ENCODE peak calls at places on chromosome 16, in eight cellular contexts. One of them, this sample, is unnamed.

GRCh38 chr16:60788631-60789030 is 1247.6 kb downstream of the CDH8 start:
- DNase-seq in H1: no peak
- DNase-seq in uterus: no peak
- DNase-seq in psoas muscle: no peak
- DNase-seq in astrocyte of the spinal cord: no peak
- DNase-seq in natural killer cell: no peak
- DNase-seq in fibroblast of pulmonary artery: no peak
- DNase-seq in fibroblast of mammary gland: no peak
- DNase-seq in this sample: no peak

GRCh38 chr16:1559446-1559975 is 26.0 kb downstream of the TMEM204 start:
- DNase-seq in uterus: no peak
- DNase-seq in fibroblast of pulmonary artery: no peak
- DNase-seq in H1: no peak
- DNase-seq in astrocyte of the spinal cord: no peak
- DNase-seq in fibroblast of mammary gland: no peak
- DNase-seq in natural killer cell: no peak
- DNase-seq in psoas muscle: no peak
- DNase-seq in this sample: no peak

GRCh38 chr16:11050536-11050935 is 106.2 kb downstream of the CLEC16A start:
- DNase-seq in uterus: no peak
- DNase-seq in psoas muscle: no peak
- DNase-seq in H1: no peak
- DNase-seq in fibroblast of pulmonary artery: no peak
- DNase-seq in natural killer cell: no peak
- DNase-seq in fibroblast of mammary gland: no peak
- DNase-seq in astrocyte of the spinal cord: no peak
- DNase-seq in this sample: no peak

GRCh38 chr16:85412911-85413520 is 200.1 kb upstream of the GSE1 start:
- DNase-seq in uterus: no peak
- DNase-seq in natural killer cell: peak
- DNase-seq in psoas muscle: peak
- DNase-seq in fibroblast of pulmonary artery: no peak
- DNase-seq in H1: no peak
- DNase-seq in astrocyte of the spinal cord: no peak
- DNase-seq in fibroblast of mammary gland: no peak
- DNase-seq in this sample: no peak

GRCh38 chr16:62035115-62036092 is 834 bp downstream of the CDH8 start:
- DNase-seq in uterus: no peak
- DNase-seq in fibroblast of pulmonary artery: no peak
- DNase-seq in natural killer cell: no peak
- DNase-seq in H1: peak
- DNase-seq in fibroblast of mammary gland: no peak
- DNase-seq in astrocyte of the spinal cord: peak
- DNase-seq in psoas muscle: no peak
- DNase-seq in this sample: no peak

GRCh38 chr16:68612996-68613395 is 32.1 kb upstream of the CDH3 start:
- DNase-seq in fibroblast of mammary gland: peak
- DNase-seq in natural killer cell: no peak
- DNase-seq in astrocyte of the spinal cord: peak
- DNase-seq in fibroblast of pulmonary artery: no peak
- DNase-seq in uterus: no peak
- DNase-seq in H1: no peak
- DNase-seq in psoas muscle: no peak
- DNase-seq in this sample: no peak

GRCh38 chr16:47834485-47835024 is 321.2 kb downstream of the ABCC12 start:
- DNase-seq in natural killer cell: no peak
- DNase-seq in psoas muscle: no peak
- DNase-seq in uterus: no peak
- DNase-seq in fibroblast of pulmonary artery: no peak
- DNase-seq in H1: no peak
- DNase-seq in astrocyte of the spinal cord: no peak
- DNase-seq in fibroblast of mammary gland: no peak
- DNase-seq in this sample: no peak

GRCh38 chr16:78503501-78504110 is 404.2 kb downstream of the WWOX start:
- DNase-seq in fibroblast of pulmonary artery: peak
- DNase-seq in fibroblast of mammary gland: peak
- DNase-seq in uterus: peak
- DNase-seq in psoas muscle: no peak
- DNase-seq in astrocyte of the spinal cord: peak
- DNase-seq in H1: no peak
- DNase-seq in natural killer cell: no peak
- DNase-seq in this sample: no peak

GRCh38 chr16:28304214-28304613 is 11.9 kb downstream of the SBK1 start:
- DNase-seq in psoas muscle: no peak
- DNase-seq in astrocyte of the spinal cord: peak
- DNase-seq in fibroblast of mammary gland: peak
- DNase-seq in natural killer cell: no peak
- DNase-seq in fibroblast of pulmonary artery: peak
- DNase-seq in uterus: no peak
- DNase-seq in H1: no peak
- DNase-seq in this sample: no peak

GRCh38 chr16:50986453-50986852 is 164.6 kb downstream of the SALL1 start:
- DNase-seq in fibroblast of mammary gland: no peak
- DNase-seq in H1: no peak
- DNase-seq in uterus: no peak
- DNase-seq in natural killer cell: no peak
- DNase-seq in psoas muscle: no peak
- DNase-seq in astrocyte of the spinal cord: no peak
- DNase-seq in fibroblast of pulmonary artery: no peak
- DNase-seq in this sample: no peak

GRCh38 chr16:19071811-19072777 is 4.7 kb downstream of the COQ7 start:
- DNase-seq in uterus: no peak
- DNase-seq in fibroblast of mammary gland: peak
- DNase-seq in H1: no peak
- DNase-seq in psoas muscle: peak
- DNase-seq in astrocyte of the spinal cord: peak
- DNase-seq in natural killer cell: peak
- DNase-seq in fibroblast of pulmonary artery: peak
- DNase-seq in this sample: no peak

GRCh38 chr16:23700509-23700908 is 12.5 kb downstream of the ERN2 start:
- DNase-seq in H1: no peak
- DNase-seq in natural killer cell: no peak
- DNase-seq in psoas muscle: no peak
- DNase-seq in uterus: no peak
- DNase-seq in fibroblast of pulmonary artery: no peak
- DNase-seq in astrocyte of the spinal cord: no peak
- DNase-seq in fibroblast of mammary gland: no peak
- DNase-seq in this sample: no peak

GRCh38 chr16:67459858-67460144 is 21.2 kb downstream of the ATP6V0D1 start:
- DNase-seq in astrocyte of the spinal cord: no peak
- DNase-seq in fibroblast of pulmonary artery: no peak
- DNase-seq in psoas muscle: peak
- DNase-seq in fibroblast of mammary gland: no peak
- DNase-seq in H1: no peak
- DNase-seq in uterus: no peak
- DNase-seq in natural killer cell: no peak
- DNase-seq in this sample: no peak

GRCh38 chr16:73032548-73033270 is 15.2 kb downstream of the ZFHX3 start:
- DNase-seq in psoas muscle: no peak
- DNase-seq in H1: no peak
- DNase-seq in fibroblast of mammary gland: no peak
- DNase-seq in astrocyte of the spinal cord: no peak
- DNase-seq in fibroblast of pulmonary artery: no peak
- DNase-seq in uterus: no peak
- DNase-seq in natural killer cell: no peak
- DNase-seq in this sample: no peak

GRCh38 chr16:54921229-54921824 is 9.3 kb upstream of the IRX5 start:
- DNase-seq in uterus: no peak
- DNase-seq in fibroblast of pulmonary artery: no peak
- DNase-seq in psoas muscle: no peak
- DNase-seq in astrocyte of the spinal cord: no peak
- DNase-seq in H1: no peak
- DNase-seq in natural killer cell: no peak
- DNase-seq in fibroblast of mammary gland: peak
- DNase-seq in this sample: no peak

GRCh38 chr16:29809850-29810698 is 1.9 kb upstream of the PRRT2 start:
- DNase-seq in uterus: peak
- DNase-seq in psoas muscle: peak
- DNase-seq in fibroblast of mammary gland: peak
- DNase-seq in natural killer cell: no peak
- DNase-seq in astrocyte of the spinal cord: no peak
- DNase-seq in H1: no peak
- DNase-seq in fibroblast of pulmonary artery: no peak
- DNase-seq in this sample: no peak

DNA sequence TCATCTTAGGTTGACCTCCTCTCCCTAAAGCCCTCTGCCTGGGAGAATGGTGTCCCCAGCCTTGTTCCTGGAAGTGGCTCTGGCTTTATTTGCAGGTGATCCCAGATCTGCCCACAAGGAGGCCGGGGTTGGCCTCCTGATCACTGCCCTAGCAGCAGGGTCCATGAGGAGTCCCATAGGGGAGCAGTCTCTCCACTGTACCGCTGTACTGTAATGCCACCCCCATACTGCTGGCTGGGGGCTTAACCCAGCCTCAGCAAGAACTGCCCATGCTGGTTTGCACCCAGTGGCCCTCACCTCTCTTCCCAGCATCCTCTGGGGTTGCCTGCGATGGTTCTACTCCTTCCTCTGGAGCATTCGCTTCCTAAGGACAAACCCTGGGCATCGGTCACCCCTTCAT is 39.1 kb downstream of the PSME3IP1 start:
- DNase-seq in psoas muscle: no peak
- DNase-seq in natural killer cell: no peak
- DNase-seq in fibroblast of pulmonary artery: no peak
- DNase-seq in uterus: no peak
- DNase-seq in astrocyte of the spinal cord: no peak
- DNase-seq in fibroblast of mammary gland: no peak
- DNase-seq in H1: no peak
- DNase-seq in this sample: no peak
- TF ChIP-seq CTCF in psoas muscle: no peak
- TF ChIP-seq CTCF in natural killer cell: no peak
- TF ChIP-seq CTCF in fibroblast of pulmonary artery: peak
- TF ChIP-seq CTCF in uterus: no peak
- TF ChIP-seq CTCF in astrocyte of the spinal cord: peak
- TF ChIP-seq CTCF in fibroblast of mammary gland: peak
- TF ChIP-seq CTCF in H1: peak
- TF ChIP-seq CTCF in this sample: no peak

GRCh38 chr16:5639531-5639930 is 541.9 kb upstream of the EEF2KMT start:
- DNase-seq in fibroblast of mammary gland: no peak
- DNase-seq in psoas muscle: no peak
- DNase-seq in H1: no peak
- DNase-seq in astrocyte of the spinal cord: no peak
- DNase-seq in uterus: no peak
- DNase-seq in natural killer cell: no peak
- DNase-seq in fibroblast of pulmonary artery: no peak
- DNase-seq in this sample: no peak

GRCh38 chr16:5634781-5635180 is 537.2 kb upstream of the EEF2KMT start:
- DNase-seq in fibroblast of pulmonary artery: no peak
- DNase-seq in psoas muscle: no peak
- DNase-seq in uterus: no peak
- DNase-seq in astrocyte of the spinal cord: no peak
- DNase-seq in H1: no peak
- DNase-seq in natural killer cell: no peak
- DNase-seq in fibroblast of mammary gland: no peak
- DNase-seq in this sample: no peak

DNA sequence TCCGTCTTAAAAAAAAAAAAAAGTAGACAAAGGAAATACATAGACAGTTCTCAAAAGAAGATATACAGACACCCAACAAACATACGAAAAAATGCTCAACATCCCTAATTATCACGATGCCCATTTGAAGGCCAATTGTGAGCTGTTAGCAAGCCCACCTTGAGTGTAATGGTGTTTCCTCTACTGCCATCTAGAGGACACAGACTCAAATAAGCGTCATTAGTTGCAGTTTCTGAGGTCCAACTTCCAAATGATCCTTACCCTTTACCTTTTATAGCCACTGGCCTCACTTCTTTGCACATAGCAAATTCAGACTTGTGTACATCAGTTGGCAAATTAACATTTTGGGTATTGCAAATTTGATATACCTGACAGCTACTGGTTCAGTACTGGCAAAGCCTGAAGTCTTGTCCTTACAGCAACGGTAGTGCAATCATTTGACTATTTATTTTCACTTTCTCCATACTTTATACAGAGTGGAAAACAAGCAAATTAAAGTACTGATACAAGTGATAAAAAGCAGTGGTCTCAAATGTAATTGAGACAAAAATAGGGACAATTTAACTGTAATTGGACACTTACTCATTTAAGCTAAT is 536.3 kb upstream of the EEF2KMT start:
- DNase-seq in natural killer cell: no peak
- DNase-seq in fibroblast of pulmonary artery: peak
- DNase-seq in H1: no peak
- DNase-seq in astrocyte of the spinal cord: peak
- DNase-seq in fibroblast of mammary gland: peak
- DNase-seq in uterus: no peak
- DNase-seq in psoas muscle: no peak
- DNase-seq in this sample: no peak
- TF ChIP-seq CTCF in natural killer cell: peak
- TF ChIP-seq CTCF in fibroblast of pulmonary artery: peak
- TF ChIP-seq CTCF in H1: peak
- TF ChIP-seq CTCF in astrocyte of the spinal cord: peak
- TF ChIP-seq CTCF in fibroblast of mammary gland: peak
- TF ChIP-seq CTCF in uterus: no peak
- TF ChIP-seq CTCF in psoas muscle: no peak
- TF ChIP-seq CTCF in this sample: peak

DNA sequence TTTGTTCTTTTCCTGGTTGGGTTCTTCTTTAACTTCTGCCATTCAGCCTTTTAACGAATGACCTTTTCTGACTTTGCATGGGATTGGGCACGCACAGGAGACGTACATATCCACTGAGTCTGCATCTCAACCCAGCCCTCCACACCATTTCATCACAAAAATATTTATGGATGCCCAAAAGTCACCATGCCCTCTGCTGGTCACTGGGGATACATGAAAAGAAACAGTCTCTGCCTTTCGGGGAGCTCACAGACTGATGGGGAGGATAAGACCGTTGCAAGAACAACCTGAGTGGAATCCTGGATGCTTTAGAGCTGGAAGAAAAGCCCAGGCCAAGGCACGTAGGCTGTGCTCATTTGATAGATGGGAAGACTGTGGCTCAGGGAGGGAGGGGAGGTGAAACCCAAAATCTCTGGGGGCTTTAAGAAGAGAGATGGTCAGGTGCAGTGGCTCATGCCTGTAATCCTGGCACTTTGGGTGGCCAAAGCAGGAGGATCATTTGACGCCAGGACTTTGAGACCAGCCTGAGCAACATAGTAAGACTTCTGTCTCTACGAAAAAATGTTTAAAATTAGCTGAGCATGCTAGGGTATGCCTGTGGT is 7.9 kb upstream of the MT2A start:
- DNase-seq in fibroblast of mammary gland: peak
- DNase-seq in astrocyte of the spinal cord: peak
- DNase-seq in psoas muscle: peak
- DNase-seq in fibroblast of pulmonary artery: peak
- DNase-seq in natural killer cell: no peak
- DNase-seq in H1: no peak
- DNase-seq in uterus: peak
- DNase-seq in this sample: no peak
- TF ChIP-seq CTCF in fibroblast of mammary gland: peak
- TF ChIP-seq CTCF in astrocyte of the spinal cord: peak
- TF ChIP-seq CTCF in psoas muscle: peak
- TF ChIP-seq CTCF in fibroblast of pulmonary artery: peak
- TF ChIP-seq CTCF in natural killer cell: peak
- TF ChIP-seq CTCF in H1: peak
- TF ChIP-seq CTCF in uterus: peak
- TF ChIP-seq CTCF in this sample: peak

DNA sequence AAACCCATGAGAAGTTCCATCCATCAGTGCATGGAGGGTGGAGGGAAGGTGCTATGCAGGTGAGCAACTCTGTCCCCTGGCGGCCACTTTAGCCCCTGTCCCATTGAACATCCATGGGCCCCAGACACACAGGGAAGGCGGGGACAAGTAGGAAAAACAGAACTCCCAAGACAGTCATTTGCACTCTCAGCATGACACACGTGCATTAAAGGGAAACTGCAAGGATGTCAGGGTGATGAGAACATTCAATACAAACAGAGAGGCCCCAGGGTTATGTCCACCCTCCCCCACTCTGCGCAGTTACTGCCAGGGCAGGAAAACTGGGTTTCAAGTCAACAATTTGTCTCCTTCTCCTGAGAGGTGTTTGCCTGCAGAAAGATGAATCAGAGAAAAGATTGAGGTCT is 44.0 kb upstream of the AKTIP start:
- DNase-seq in natural killer cell: no peak
- DNase-seq in fibroblast of pulmonary artery: peak
- DNase-seq in uterus: no peak
- DNase-seq in astrocyte of the spinal cord: peak
- DNase-seq in H1: peak
- DNase-seq in fibroblast of mammary gland: peak
- DNase-seq in psoas muscle: no peak
- DNase-seq in this sample: no peak
- TF ChIP-seq CTCF in natural killer cell: no peak
- TF ChIP-seq CTCF in fibroblast of pulmonary artery: peak
- TF ChIP-seq CTCF in uterus: no peak
- TF ChIP-seq CTCF in astrocyte of the spinal cord: peak
- TF ChIP-seq CTCF in H1: peak
- TF ChIP-seq CTCF in fibroblast of mammary gland: no peak
- TF ChIP-seq CTCF in psoas muscle: no peak
- TF ChIP-seq CTCF in this sample: peak

This sample was measured in D721Med.